ENCODE peak calls at places on chromosomes 6 and 20, in seven cellular contexts. O is ovary, L is lower leg skin, T is WERI-Rb-1, K is upper lobe of left lung, S is cardiac fibroblast, C is Panc1. Q is an unnamed sample.

GRCh38 chr6:46983007-46983411 is 59.1 kb downstream of the ADGRF1 start:
- DNase-seq in K (peak; percentile 29), T (no peak), O (no peak), S (no peak), C (peak; percentile 51), L (no peak), Q (no peak)

GRCh38 chr20:32753731-32754130 is 8.5 kb upstream of the DNMT3B start:
- DNase-seq in T (no peak), C (no peak), L (no peak), O (no peak), K (no peak), S (no peak), Q (peak; percentile 53)

GRCh38 chr20:48578397-48579098 is 249.3 kb downstream of the PREX1 start:
- DNase-seq in C (no peak), O (no peak), T (no peak), L (no peak), K (no peak), S (no peak), Q (no peak)

GRCh38 chr6:42269553-42269952 is 51.9 kb upstream of the MRPS10 start:
- DNase-seq in K (no peak), S (no peak), O (no peak), T (no peak), C (no peak), L (no peak), Q (no peak)

GRCh38 chr20:7379206-7379605 is 561.1 kb downstream of the HAO1 start:
- DNase-seq in K (no peak), T (no peak), S (no peak), O (no peak), C (no peak), L (no peak), Q (no peak)

GRCh38 chr20:63314566-63315239 is 21.7 kb downstream of the COL20A1 start:
- DNase-seq in K (no peak), C (no peak), S (no peak), O (peak; percentile 11), L (no peak), T (no peak), Q (no peak)

GRCh38 chr6:21227486-21227885 is 366.1 kb upstream of the SOX4 start:
- DNase-seq in O (no peak), C (no peak), T (no peak), L (no peak), S (no peak), K (no peak), Q (peak; percentile 18)

GRCh38 chr6:145813285-145814034 is 1.1 kb downstream of the FBXO30 start:
- DNase-seq in K (no peak), T (no peak), O (no peak), L (no peak), S (peak; percentile 66), C (peak; percentile 20), Q (peak; percentile 81)

GRCh38 chr20:14644698-14645097 is 307.3 kb upstream of the FLRT3 start:
- DNase-seq in K (no peak), S (no peak), C (no peak), T (no peak), L (no peak), O (no peak), Q (no peak)

GRCh38 chr20:56447227-56447626 is 21.2 kb upstream of the RTF2 start:
- DNase-seq in O (no peak), T (no peak), C (no peak), L (no peak), K (no peak), S (no peak), Q (no peak)

GRCh38 chr6:101117397-101118185 is 236.5 kb upstream of the ASCC3 start:
- DNase-seq in O (no peak), L (no peak), T (no peak), S (no peak), C (no peak), K (no peak), Q (no peak)

GRCh38 chr6:46491201-46491788 is at the start of gene RCAN2:
- DNase-seq in T (peak; percentile 84), K (peak; percentile 61), O (peak; percentile 72), C (no peak), S (peak; percentile 7), L (peak; percentile 37), Q (peak; percentile 46)

GRCh38 chr6:56914791-56915658 is 39.9 kb upstream of the BEND6 start:
- DNase-seq in C (no peak), T (no peak), L (no peak), O (no peak), K (no peak), S (no peak), Q (no peak)

GRCh38 chr20:10783660-10784336 is 110.0 kb upstream of the JAG1 start:
- DNase-seq in T (no peak), S (peak; percentile 50), K (no peak), C (no peak), O (no peak), L (no peak), Q (no peak)

GRCh38 chr6:50831216-50831615 is 12.5 kb downstream of the TFAP2B start:
- DNase-seq in K (no peak), S (no peak), O (no peak), T (no peak), C (no peak), L (no peak), Q (no peak)

GRCh38 chr6:142913511-142914047 is 31.4 kb downstream of the HIVEP2 start:
- DNase-seq in K (peak; percentile 34), S (no peak), O (no peak), L (no peak), T (no peak), C (no peak), Q (no peak)

GRCh38 chr20:32510120-32510600 is 75.0 kb downstream of the NOL4L start:
- DNase-seq in T (no peak), K (no peak), C (no peak), O (no peak), L (no peak), S (no peak), Q (no peak)

GRCh38 chr20:57157106-57157691 is 109.2 kb downstream of the BMP7 start:
- DNase-seq in O (no peak), K (no peak), C (no peak), S (no peak), L (no peak), T (no peak), Q (no peak)

GRCh38 chr6:49453221-49453620 is 9.8 kb downstream of the MMUT start:
- DNase-seq in K (no peak), O (no peak), S (peak; percentile 13), T (no peak), C (no peak), L (no peak), Q (no peak)

GRCh38 chr6:35014786-35015185 is 125.7 kb downstream of the ANKS1A start:
- DNase-seq in C (no peak), S (peak; percentile 28), K (no peak), L (no peak), O (no peak), T (no peak), Q (peak; percentile 60)

GRCh38 chr6:17015144-17015543 is 86.7 kb upstream of the STMND1 start:
- DNase-seq in L (no peak), S (peak; percentile 30), C (no peak), K (no peak), T (no peak), O (no peak), Q (peak; percentile 94)

GRCh38 chr6:45794465-45794864 is 221.2 kb downstream of the CLIC5 start:
- DNase-seq in K (no peak), L (no peak), O (no peak), C (no peak), S (no peak), T (no peak), Q (no peak)

GRCh38 chr6:41967312-41968287 is 26.0 kb upstream of the CCND3 start:
- DNase-seq in C (no peak), T (no peak), S (peak; percentile 38), K (peak; percentile 41), O (no peak), L (no peak), Q (peak; percentile 56)

GRCh38 chr6:57262901-57263694 is 41.0 kb upstream of the RAB23 start:
- DNase-seq in C (no peak), L (no peak), T (no peak), O (no peak), S (peak; percentile 90), K (no peak), Q (peak; percentile 98)

GRCh38 chr6:113318553-113318952 is 538.6 kb upstream of the MARCKS start:
- DNase-seq in T (no peak), C (no peak), O (no peak), S (no peak), K (no peak), L (no peak), Q (no peak)

GRCh38 chr6:84204011-84204410 is 23.4 kb downstream of the CEP162 start:
- DNase-seq in L (no peak), C (no peak), T (no peak), K (no peak), O (no peak), S (no peak), Q (no peak)

GRCh38 chr20:61968932-61969331 is 96.7 kb downstream of the TAF4 start:
- DNase-seq in T (no peak), K (no peak), C (no peak), S (no peak), L (no peak), O (no peak), Q (no peak)

GRCh38 chr6:136351518-136352106 is 62.0 kb upstream of the BCLAF1 start:
- DNase-seq in T (no peak), O (no peak), S (no peak), C (no peak), L (no peak), K (no peak), Q (no peak)

GRCh38 chr6:157682856-157683481 is 140.1 kb upstream of the SNX9 start:
- DNase-seq in K (no peak), C (peak; percentile 20), O (no peak), L (no peak), S (peak; percentile 83), T (no peak), Q (peak; percentile 67)

DNA sequence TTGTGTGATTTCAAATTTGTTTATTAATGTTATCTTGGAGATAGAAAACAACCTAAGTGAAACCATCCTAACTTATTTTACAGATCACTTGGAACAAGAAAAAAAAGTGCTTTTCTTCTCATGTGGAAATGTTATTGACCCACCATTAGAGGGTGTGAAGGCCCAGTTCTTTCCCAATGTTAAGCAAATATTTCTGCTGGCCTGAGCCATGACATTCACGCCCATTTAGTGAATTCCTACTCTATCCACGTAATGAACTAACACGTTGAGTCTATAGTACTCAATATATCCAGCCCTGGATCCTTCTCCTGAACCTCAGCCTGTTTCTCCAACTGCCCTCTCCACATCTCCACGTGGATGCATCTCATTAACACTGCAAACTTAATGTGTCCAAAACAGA is 180.6 kb upstream of the ZFP64 start:
- DNase-seq in C (no peak), S (no peak), T (no peak), O (no peak), K (no peak), L (no peak), Q (no peak)
- H3K4me3 ChIP-seq in C (no peak overlapping the region), S (no peak overlapping the region), T (no peak overlapping the region), O (no peak overlapping the region), K (no peak overlapping the region), L (no peak overlapping the region), Q (no peak overlapping the region)

GRCh38 chr20:973785-974194 is 28.3 kb downstream of the RSPO4 start:
- DNase-seq in S (peak; percentile 45), K (peak; percentile 55), O (no peak), C (peak; percentile 18), T (peak; percentile 37), L (no peak), Q (peak; percentile 57)
- TF ChIP-seq CTCF in S (peak; percentile 52), K (peak; percentile 39), O (no peak), C (peak; percentile 68), T (peak; percentile 79), L (no peak), Q (peak; percentile 47)

GRCh38 chr20:21575981-21576740 is 62.3 kb upstream of the NKX2-2 start:
- DNase-seq in S (no peak), C (no peak), L (no peak), O (no peak), K (no peak), T (no peak), Q (no peak)
- H3K4me3 ChIP-seq in S (no peak overlapping the region), C (no peak overlapping the region), L (no peak overlapping the region), O (no peak overlapping the region), K (no peak overlapping the region), T (no peak overlapping the region), Q (no peak overlapping the region)

GRCh38 chr6:74409447-74409846 is 713.4 kb downstream of the CD109 start:
- DNase-seq in K (no peak), C (peak; percentile 60), L (no peak), S (peak; percentile 79), T (no peak), O (no peak), Q (peak; percentile 85)
- TF ChIP-seq CTCF in K (peak; percentile 19), C (peak; percentile 24), L (no peak), S (peak; percentile 44), T (no peak), O (peak; percentile 74), Q (peak; percentile 69)